ENCODE peak calls at places on chromosome 19, in six cellular contexts. One of them, this sample, is unnamed. For H3K4me1 and H3K9me3, the result is how much of the 10 kb centered on the place peaks cover.

GRCh38 chr19:51368366-51369282 is at the start of gene CLDND2:
- DNase-seq in testis: no peak
- DNase-seq in CD4-positive, CD25-positive, alpha-beta regulatory T cell: no peak
- DNase-seq in neural progenitor cell: no peak
- DNase-seq in uterus: no peak
- DNase-seq in CD8-positive, alpha-beta T cell: no peak
- DNase-seq in this sample: no peak

GRCh38 chr19:13902993-13903555 is 2.8 kb downstream of the BRME1 start:
- DNase-seq in neural progenitor cell: no peak
- DNase-seq in uterus: no peak
- DNase-seq in testis: no peak
- DNase-seq in CD8-positive, alpha-beta T cell: no peak
- DNase-seq in CD4-positive, CD25-positive, alpha-beta regulatory T cell: peak
- DNase-seq in this sample: peak

GRCh38 chr19:56377105-56377924 is 16.0 kb downstream of the ZNF582 start:
- DNase-seq in CD4-positive, CD25-positive, alpha-beta regulatory T cell: no peak
- DNase-seq in uterus: no peak
- DNase-seq in neural progenitor cell: no peak
- DNase-seq in CD8-positive, alpha-beta T cell: no peak
- DNase-seq in testis: no peak
- DNase-seq in this sample: no peak

GRCh38 chr19:39670998-39671397 is 15.3 kb downstream of the LGALS16 start:
- DNase-seq in CD8-positive, alpha-beta T cell: no peak
- DNase-seq in uterus: no peak
- DNase-seq in CD4-positive, CD25-positive, alpha-beta regulatory T cell: no peak
- DNase-seq in testis: no peak
- DNase-seq in neural progenitor cell: no peak
- DNase-seq in this sample: no peak

GRCh38 chr19:38361633-38362075 is 12.7 kb upstream of the PSMD8 start:
- DNase-seq in CD4-positive, CD25-positive, alpha-beta regulatory T cell: peak
- DNase-seq in uterus: peak
- DNase-seq in CD8-positive, alpha-beta T cell: peak
- DNase-seq in testis: peak
- DNase-seq in neural progenitor cell: peak
- DNase-seq in this sample: peak

GRCh38 chr19:31220540-31220939 is 128.7 kb downstream of the TSHZ3 start:
- DNase-seq in CD8-positive, alpha-beta T cell: no peak
- DNase-seq in testis: no peak
- DNase-seq in neural progenitor cell: peak
- DNase-seq in CD4-positive, CD25-positive, alpha-beta regulatory T cell: peak
- DNase-seq in uterus: no peak
- DNase-seq in this sample: peak

GRCh38 chr19:13999085-13999484 is 7.0 kb downstream of the RFX1 start:
- DNase-seq in neural progenitor cell: no peak
- DNase-seq in uterus: no peak
- DNase-seq in testis: no peak
- DNase-seq in CD4-positive, CD25-positive, alpha-beta regulatory T cell: no peak
- DNase-seq in CD8-positive, alpha-beta T cell: no peak
- DNase-seq in this sample: no peak

GRCh38 chr19:47157455-47158321 is 27.1 kb downstream of the SAE1 start:
- DNase-seq in CD4-positive, CD25-positive, alpha-beta regulatory T cell: peak
- DNase-seq in neural progenitor cell: peak
- DNase-seq in CD8-positive, alpha-beta T cell: no peak
- DNase-seq in testis: peak
- DNase-seq in uterus: no peak
- DNase-seq in this sample: no peak

GRCh38 chr19:52658595-52658994 is 20.4 kb upstream of the ZNF83 start:
- DNase-seq in neural progenitor cell: no peak
- DNase-seq in uterus: no peak
- DNase-seq in CD8-positive, alpha-beta T cell: no peak
- DNase-seq in testis: no peak
- DNase-seq in CD4-positive, CD25-positive, alpha-beta regulatory T cell: no peak
- DNase-seq in this sample: no peak

GRCh38 chr19:931860-932646 is 6.2 kb downstream of the ARID3A start:
- DNase-seq in uterus: no peak
- DNase-seq in CD8-positive, alpha-beta T cell: no peak
- DNase-seq in testis: no peak
- DNase-seq in neural progenitor cell: no peak
- DNase-seq in CD4-positive, CD25-positive, alpha-beta regulatory T cell: no peak
- DNase-seq in this sample: no peak

GRCh38 chr19:19528721-19529490 is at the start of gene YJEFN3:
- DNase-seq in uterus: no peak
- DNase-seq in testis: peak
- DNase-seq in CD8-positive, alpha-beta T cell: no peak
- DNase-seq in CD4-positive, CD25-positive, alpha-beta regulatory T cell: no peak
- DNase-seq in neural progenitor cell: peak
- DNase-seq in this sample: peak

GRCh38 chr19:29596885-29597525 is 9.1 kb upstream of the POP4 start:
- DNase-seq in CD8-positive, alpha-beta T cell: no peak
- DNase-seq in CD4-positive, CD25-positive, alpha-beta regulatory T cell: no peak
- DNase-seq in neural progenitor cell: peak
- DNase-seq in testis: no peak
- DNase-seq in uterus: no peak
- DNase-seq in this sample: peak

GRCh38 chr19:28940751-28941500 is 272.0 kb downstream of the UQCRFS1 start:
- DNase-seq in CD8-positive, alpha-beta T cell: no peak
- DNase-seq in neural progenitor cell: no peak
- DNase-seq in uterus: no peak
- DNase-seq in testis: no peak
- DNase-seq in CD4-positive, CD25-positive, alpha-beta regulatory T cell: no peak
- DNase-seq in this sample: no peak

GRCh38 chr19:42548545-42548944 is 20.3 kb upstream of the CEACAM1 start:
- DNase-seq in uterus: no peak
- DNase-seq in CD8-positive, alpha-beta T cell: no peak
- DNase-seq in testis: no peak
- DNase-seq in neural progenitor cell: no peak
- DNase-seq in CD4-positive, CD25-positive, alpha-beta regulatory T cell: no peak
- DNase-seq in this sample: no peak

GRCh38 chr19:42394751-42395150 is 4.7 kb upstream of the CNFN start:
- DNase-seq in neural progenitor cell: no peak
- DNase-seq in testis: no peak
- DNase-seq in uterus: no peak
- DNase-seq in CD4-positive, CD25-positive, alpha-beta regulatory T cell: no peak
- DNase-seq in CD8-positive, alpha-beta T cell: no peak
- DNase-seq in this sample: no peak

GRCh38 chr19:52211926-52212571 is 22.2 kb downstream of the PPP2R1A start:
- DNase-seq in testis: no peak
- DNase-seq in uterus: no peak
- DNase-seq in neural progenitor cell: no peak
- DNase-seq in CD8-positive, alpha-beta T cell: no peak
- DNase-seq in CD4-positive, CD25-positive, alpha-beta regulatory T cell: no peak
- DNase-seq in this sample: no peak

GRCh38 chr19:30155529-30156200 is 213.6 kb downstream of the URI1 start:
- DNase-seq in testis: no peak
- DNase-seq in neural progenitor cell: no peak
- DNase-seq in CD4-positive, CD25-positive, alpha-beta regulatory T cell: no peak
- DNase-seq in uterus: no peak
- DNase-seq in CD8-positive, alpha-beta T cell: no peak
- DNase-seq in this sample: no peak

GRCh38 chr19:29277107-29277506 is 64.2 kb upstream of the UQCRFS1 start:
- DNase-seq in CD4-positive, CD25-positive, alpha-beta regulatory T cell: peak
- DNase-seq in neural progenitor cell: peak
- DNase-seq in uterus: no peak
- DNase-seq in CD8-positive, alpha-beta T cell: peak
- DNase-seq in testis: no peak
- DNase-seq in this sample: no peak

GRCh38 chr19:34155686-34156085 is 16.6 kb upstream of the LSM14A start:
- DNase-seq in CD4-positive, CD25-positive, alpha-beta regulatory T cell: no peak
- DNase-seq in uterus: no peak
- DNase-seq in testis: no peak
- DNase-seq in CD8-positive, alpha-beta T cell: no peak
- DNase-seq in neural progenitor cell: no peak
- DNase-seq in this sample: no peak

GRCh38 chr19:51615991-51616390 is 14.2 kb downstream of the SIGLEC5 start:
- DNase-seq in CD8-positive, alpha-beta T cell: no peak
- DNase-seq in CD4-positive, CD25-positive, alpha-beta regulatory T cell: no peak
- DNase-seq in testis: no peak
- DNase-seq in neural progenitor cell: no peak
- DNase-seq in uterus: no peak
- DNase-seq in this sample: no peak

GRCh38 chr19:1267441-1268391 is 1.4 kb upstream of the CIRBP start:
- DNase-seq in uterus: peak
- DNase-seq in testis: no peak
- DNase-seq in neural progenitor cell: peak
- DNase-seq in CD4-positive, CD25-positive, alpha-beta regulatory T cell: no peak
- DNase-seq in CD8-positive, alpha-beta T cell: no peak
- DNase-seq in this sample: no peak

GRCh38 chr19:45470147-45471081 is 2.6 kb downstream of the FOSB start:
- DNase-seq in CD8-positive, alpha-beta T cell: peak
- DNase-seq in CD4-positive, CD25-positive, alpha-beta regulatory T cell: no peak
- DNase-seq in uterus: peak
- DNase-seq in neural progenitor cell: no peak
- DNase-seq in testis: no peak
- DNase-seq in this sample: no peak

GRCh38 chr19:8835446-8835845 is 3.3 kb downstream of the MBD3L1 start:
- DNase-seq in CD8-positive, alpha-beta T cell: no peak
- DNase-seq in CD4-positive, CD25-positive, alpha-beta regulatory T cell: no peak
- DNase-seq in neural progenitor cell: no peak
- DNase-seq in uterus: no peak
- DNase-seq in testis: no peak
- DNase-seq in this sample: no peak

GRCh38 chr19:2678043-2678671 is 24.3 kb downstream of the GNG7 start:
- DNase-seq in uterus: no peak
- DNase-seq in neural progenitor cell: no peak
- DNase-seq in CD8-positive, alpha-beta T cell: no peak
- DNase-seq in CD4-positive, CD25-positive, alpha-beta regulatory T cell: no peak
- DNase-seq in testis: no peak
- DNase-seq in this sample: no peak

GRCh38 chr19:41796362-41796761 is at the start of gene CEACAM3:
- DNase-seq in CD4-positive, CD25-positive, alpha-beta regulatory T cell: no peak
- DNase-seq in uterus: no peak
- DNase-seq in testis: no peak
- DNase-seq in neural progenitor cell: no peak
- DNase-seq in CD8-positive, alpha-beta T cell: no peak
- DNase-seq in this sample: no peak

GRCh38 chr19:47186337-47187022 is 44.5 kb downstream of the BBC3 start:
- DNase-seq in CD4-positive, CD25-positive, alpha-beta regulatory T cell: peak
- DNase-seq in testis: no peak
- DNase-seq in uterus: no peak
- DNase-seq in CD8-positive, alpha-beta T cell: peak
- DNase-seq in neural progenitor cell: no peak
- DNase-seq in this sample: no peak

GRCh38 chr19:18506101-18506534 is 15.8 kb downstream of the ELL start:
- DNase-seq in CD4-positive, CD25-positive, alpha-beta regulatory T cell: no peak
- DNase-seq in testis: no peak
- DNase-seq in CD8-positive, alpha-beta T cell: no peak
- DNase-seq in neural progenitor cell: no peak
- DNase-seq in uterus: no peak
- DNase-seq in this sample: no peak
- H3K4me1 ChIP-seq in CD4-positive, CD25-positive, alpha-beta regulatory T cell: under half
- H3K4me1 ChIP-seq in testis: half or more
- H3K4me1 ChIP-seq in CD8-positive, alpha-beta T cell: half or more
- H3K4me1 ChIP-seq in neural progenitor cell: under half
- H3K4me1 ChIP-seq in uterus: under half
- H3K4me1 ChIP-seq in this sample: under half

DNA sequence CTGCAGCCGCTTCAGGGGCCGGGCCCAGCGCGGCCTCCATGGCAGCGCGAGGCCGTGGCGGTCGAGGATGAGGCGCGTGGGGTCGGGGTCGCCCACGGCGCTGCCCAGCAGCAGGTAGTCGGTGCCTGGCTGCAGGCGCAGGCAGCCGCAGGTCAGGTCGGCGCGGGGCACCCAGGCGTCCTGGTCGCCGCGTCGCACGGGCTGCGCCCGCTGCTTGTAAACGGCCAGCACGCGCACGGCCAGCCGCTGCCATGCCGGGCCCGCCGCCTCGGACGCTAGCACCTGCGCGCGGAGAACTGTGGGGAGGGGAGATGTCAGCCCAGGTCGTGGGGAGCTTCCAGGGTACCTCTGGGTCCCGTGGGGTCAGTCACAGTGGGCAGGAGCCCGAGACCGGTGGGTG is 11.1 kb downstream of the NTN5 start:
- DNase-seq in uterus: no peak
- DNase-seq in testis: no peak
- DNase-seq in CD4-positive, CD25-positive, alpha-beta regulatory T cell: no peak
- DNase-seq in neural progenitor cell: no peak
- DNase-seq in CD8-positive, alpha-beta T cell: no peak
- DNase-seq in this sample: no peak
- H3K27ac ChIP-seq in uterus: no peak
- H3K27ac ChIP-seq in testis: peak
- H3K27ac ChIP-seq in CD4-positive, CD25-positive, alpha-beta regulatory T cell: no peak
- H3K27ac ChIP-seq in neural progenitor cell: no peak
- H3K27ac ChIP-seq in CD8-positive, alpha-beta T cell: no peak
- H3K27ac ChIP-seq in this sample: no peak

GRCh38 chr19:53898166-53898565 is 10.9 kb upstream of the CACNG7 start:
- DNase-seq in uterus: no peak
- DNase-seq in CD4-positive, CD25-positive, alpha-beta regulatory T cell: no peak
- DNase-seq in neural progenitor cell: no peak
- DNase-seq in testis: no peak
- DNase-seq in CD8-positive, alpha-beta T cell: no peak
- DNase-seq in this sample: no peak
- H3K9me3 ChIP-seq in uterus: under half
- H3K9me3 ChIP-seq in CD4-positive, CD25-positive, alpha-beta regulatory T cell: under half
- H3K9me3 ChIP-seq in neural progenitor cell: under half
- H3K9me3 ChIP-seq in testis: under half
- H3K9me3 ChIP-seq in CD8-positive, alpha-beta T cell: under half
- H3K9me3 ChIP-seq in this sample: under half

DNA sequence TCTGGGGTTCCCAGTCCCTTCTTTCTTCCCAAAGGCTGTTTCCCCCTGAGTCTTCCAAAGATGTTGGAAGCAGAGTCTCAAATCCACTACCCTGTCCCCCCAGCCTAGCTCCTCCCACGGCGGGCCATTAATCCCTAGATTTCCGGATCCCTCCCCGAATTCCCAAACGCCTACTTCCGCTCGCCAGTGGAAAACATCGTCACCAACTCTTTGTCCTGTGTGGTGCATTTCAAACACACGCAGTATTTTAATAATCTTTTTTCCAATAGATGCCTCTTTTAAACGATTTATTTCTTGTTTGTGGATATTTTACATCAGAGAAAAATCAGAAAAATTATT is 610 bp downstream of the ZNF791 start:
- DNase-seq in testis: peak
- DNase-seq in neural progenitor cell: peak
- DNase-seq in CD4-positive, CD25-positive, alpha-beta regulatory T cell: no peak
- DNase-seq in CD8-positive, alpha-beta T cell: no peak
- DNase-seq in uterus: peak
- DNase-seq in this sample: peak
- H3K4me1 ChIP-seq in testis: under half
- H3K4me1 ChIP-seq in neural progenitor cell: under half
- H3K4me1 ChIP-seq in CD4-positive, CD25-positive, alpha-beta regulatory T cell: half or more
- H3K4me1 ChIP-seq in CD8-positive, alpha-beta T cell: under half
- H3K4me1 ChIP-seq in uterus: under half
- H3K4me1 ChIP-seq in this sample: under half

GRCh38 chr19:10517760-10518443 is 655 bp upstream of the S1PR5 start:
- DNase-seq in CD4-positive, CD25-positive, alpha-beta regulatory T cell: no peak
- DNase-seq in neural progenitor cell: peak
- DNase-seq in uterus: no peak
- DNase-seq in testis: no peak
- DNase-seq in CD8-positive, alpha-beta T cell: no peak
- DNase-seq in this sample: peak
- H3K27ac ChIP-seq in CD4-positive, CD25-positive, alpha-beta regulatory T cell: no peak
- H3K27ac ChIP-seq in neural progenitor cell: no peak
- H3K27ac ChIP-seq in uterus: no peak
- H3K27ac ChIP-seq in testis: no peak
- H3K27ac ChIP-seq in CD8-positive, alpha-beta T cell: peak
- H3K27ac ChIP-seq in this sample: no peak